ENCODE peak calls at places on chromosomes 1 and 21, in eight cellular contexts. U is putamen; D is NCI-H1092; W is mucosa of gallbladder; A is transverse colon; T is kidney glomerular epithelial cell; V is CD4-positive, alpha-beta T cell; Z is progenitor cell of endocrine pancreas. O is an unnamed sample.

GRCh38 chr21:37257967-37258877 is 8.9 kb downstream of the VPS26C start:
- DNase-seq in U (peak), D (peak), W (peak), A (peak), T (peak), V (peak), Z (peak), O (no peak)

GRCh38 chr1:167695756-167696561 is 25.8 kb upstream of the MPZL1 start:
- DNase-seq in U (no peak), D (no peak), W (no peak), A (no peak), T (no peak), V (no peak), Z (no peak), O (no peak)

GRCh38 chr1:56301791-56302190 is 277.6 kb downstream of the PLPP3 start:
- DNase-seq in U (no peak), D (no peak), W (no peak), A (no peak), T (peak), V (no peak), Z (no peak), O (no peak)

GRCh38 chr1:157496121-157496526 is 56.2 kb downstream of the FCRL5 start:
- DNase-seq in U (peak), D (peak), W (peak), A (no peak), T (peak), V (no peak), Z (peak), O (peak)

GRCh38 chr1:2236695-2237677 is 8.9 kb downstream of the SKI start:
- DNase-seq in U (no peak), D (no peak), W (no peak), A (no peak), T (no peak), V (no peak), Z (no peak), O (no peak)

GRCh38 chr1:24641646-24642151 is 1.4 kb upstream of the SRRM1 start:
- DNase-seq in U (no peak), D (no peak), W (peak), A (peak), T (no peak), V (peak), Z (no peak), O (no peak)

GRCh38 chr21:46184625-46185555 is 631 bp upstream of the SPATC1L start:
- DNase-seq in U (peak), D (peak), W (peak), A (peak), T (no peak), V (peak), Z (peak), O (peak)

GRCh38 chr1:240284656-240285427 is 193.2 kb downstream of the FMN2 start:
- DNase-seq in U (no peak), D (no peak), W (no peak), A (no peak), T (no peak), V (no peak), Z (no peak), O (no peak)

GRCh38 chr1:62362061-62362951 is 43.1 kb upstream of the KANK4 start:
- DNase-seq in U (no peak), D (no peak), W (no peak), A (no peak), T (no peak), V (no peak), Z (no peak), O (peak)

GRCh38 chr1:31587720-31588423 is 11.6 kb downstream of the TINAGL1 start:
- DNase-seq in U (peak), D (peak), W (no peak), A (peak), T (peak), V (no peak), Z (no peak), O (peak)

GRCh38 chr1:172826096-172826741 is 167.3 kb downstream of the FASLG start:
- DNase-seq in U (peak), D (no peak), W (peak), A (no peak), T (peak), V (no peak), Z (no peak), O (peak)

GRCh38 chr1:219518168-219518905 is 94.6 kb downstream of the ZC3H11B start:
- DNase-seq in U (no peak), D (no peak), W (no peak), A (no peak), T (peak), V (no peak), Z (no peak), O (no peak)

GRCh38 chr1:228488107-228488817 is 1.1 kb downstream of the RNF187 start:
- DNase-seq in U (no peak), D (no peak), W (no peak), A (no peak), T (no peak), V (no peak), Z (no peak), O (no peak)

GRCh38 chr21:43363506-43364260 is 63.2 kb downstream of the SIK1 start:
- DNase-seq in U (no peak), D (no peak), W (no peak), A (no peak), T (no peak), V (no peak), Z (no peak), O (no peak)

GRCh38 chr1:95381980-95382379 is 148.0 kb downstream of the RWDD3 start:
- DNase-seq in U (no peak), D (no peak), W (no peak), A (no peak), T (no peak), V (no peak), Z (no peak), O (peak)